ENCODE peak calls at places on chromosome 1, in ten cellular contexts. One of them, this sample, is unnamed. For H3K36me3, the result is how much of the 10 kb centered on the place peaks cover.

GRCh38 chr1:202029171-202029665 is 18.8 kb downstream of the ELF3 start:
- DNase-seq in CD8-positive, alpha-beta T cell: no peak
- DNase-seq in spleen: no peak
- DNase-seq in neural progenitor cell: no peak
- DNase-seq in Panc1: peak
- DNase-seq in stomach: no peak
- DNase-seq in tibial nerve: no peak
- DNase-seq in lower lobe of right lung: no peak
- DNase-seq in heart left ventricle: no peak
- DNase-seq in fibroblast of lung: peak
- DNase-seq in this sample: peak

GRCh38 chr1:45833361-45833760 is 29.9 kb downstream of the MAST2 start:
- DNase-seq in tibial nerve: no peak
- DNase-seq in lower lobe of right lung: no peak
- DNase-seq in Panc1: no peak
- DNase-seq in spleen: no peak
- DNase-seq in stomach: no peak
- DNase-seq in neural progenitor cell: no peak
- DNase-seq in heart left ventricle: no peak
- DNase-seq in fibroblast of lung: no peak
- DNase-seq in CD8-positive, alpha-beta T cell: no peak
- DNase-seq in this sample: no peak

GRCh38 chr1:16226495-16227179 is 10.3 kb downstream of the CPLANE2 start:
- DNase-seq in spleen: no peak
- DNase-seq in tibial nerve: no peak
- DNase-seq in neural progenitor cell: peak
- DNase-seq in CD8-positive, alpha-beta T cell: no peak
- DNase-seq in lower lobe of right lung: peak
- DNase-seq in heart left ventricle: peak
- DNase-seq in stomach: peak
- DNase-seq in Panc1: no peak
- DNase-seq in fibroblast of lung: no peak
- DNase-seq in this sample: no peak

GRCh38 chr1:147252540-147252939 is 10.1 kb downstream of the CHD1L start:
- DNase-seq in Panc1: no peak
- DNase-seq in spleen: no peak
- DNase-seq in fibroblast of lung: no peak
- DNase-seq in tibial nerve: no peak
- DNase-seq in CD8-positive, alpha-beta T cell: no peak
- DNase-seq in lower lobe of right lung: no peak
- DNase-seq in neural progenitor cell: no peak
- DNase-seq in stomach: no peak
- DNase-seq in heart left ventricle: no peak
- DNase-seq in this sample: no peak

GRCh38 chr1:13820456-13820855 is 120.5 kb downstream of the PRDM2 start:
- DNase-seq in stomach: no peak
- DNase-seq in CD8-positive, alpha-beta T cell: no peak
- DNase-seq in heart left ventricle: no peak
- DNase-seq in fibroblast of lung: no peak
- DNase-seq in lower lobe of right lung: no peak
- DNase-seq in Panc1: no peak
- DNase-seq in tibial nerve: no peak
- DNase-seq in spleen: no peak
- DNase-seq in neural progenitor cell: no peak
- DNase-seq in this sample: no peak

GRCh38 chr1:156118175-156118868 is 3.8 kb downstream of the LMNA start:
- DNase-seq in tibial nerve: peak
- DNase-seq in Panc1: no peak
- DNase-seq in neural progenitor cell: no peak
- DNase-seq in spleen: no peak
- DNase-seq in CD8-positive, alpha-beta T cell: no peak
- DNase-seq in stomach: peak
- DNase-seq in fibroblast of lung: no peak
- DNase-seq in heart left ventricle: peak
- DNase-seq in lower lobe of right lung: peak
- DNase-seq in this sample: no peak

GRCh38 chr1:41319803-41320711 is 41.2 kb upstream of the FOXO6 start:
- DNase-seq in fibroblast of lung: no peak
- DNase-seq in stomach: no peak
- DNase-seq in tibial nerve: no peak
- DNase-seq in lower lobe of right lung: no peak
- DNase-seq in Panc1: no peak
- DNase-seq in neural progenitor cell: no peak
- DNase-seq in CD8-positive, alpha-beta T cell: no peak
- DNase-seq in heart left ventricle: peak
- DNase-seq in spleen: no peak
- DNase-seq in this sample: no peak

GRCh38 chr1:223444411-223444810 is 51.2 kb downstream of the CCDC185 start:
- DNase-seq in CD8-positive, alpha-beta T cell: no peak
- DNase-seq in heart left ventricle: no peak
- DNase-seq in lower lobe of right lung: no peak
- DNase-seq in Panc1: no peak
- DNase-seq in neural progenitor cell: no peak
- DNase-seq in stomach: no peak
- DNase-seq in fibroblast of lung: no peak
- DNase-seq in spleen: no peak
- DNase-seq in tibial nerve: no peak
- DNase-seq in this sample: no peak

GRCh38 chr1:223831755-223832636 is 13.8 kb downstream of the TP53BP2 start:
- DNase-seq in tibial nerve: no peak
- DNase-seq in stomach: no peak
- DNase-seq in heart left ventricle: no peak
- DNase-seq in lower lobe of right lung: no peak
- DNase-seq in spleen: no peak
- DNase-seq in CD8-positive, alpha-beta T cell: no peak
- DNase-seq in fibroblast of lung: peak
- DNase-seq in Panc1: no peak
- DNase-seq in neural progenitor cell: no peak
- DNase-seq in this sample: peak

GRCh38 chr1:94274561-94274960 is 37.2 kb upstream of the ARHGAP29 start:
- DNase-seq in CD8-positive, alpha-beta T cell: no peak
- DNase-seq in fibroblast of lung: no peak
- DNase-seq in lower lobe of right lung: no peak
- DNase-seq in Panc1: no peak
- DNase-seq in neural progenitor cell: no peak
- DNase-seq in spleen: no peak
- DNase-seq in stomach: no peak
- DNase-seq in heart left ventricle: no peak
- DNase-seq in tibial nerve: no peak
- DNase-seq in this sample: no peak

GRCh38 chr1:245704765-245705164 is 550.0 kb downstream of the KIF26B start:
- DNase-seq in CD8-positive, alpha-beta T cell: no peak
- DNase-seq in tibial nerve: no peak
- DNase-seq in spleen: peak
- DNase-seq in fibroblast of lung: peak
- DNase-seq in Panc1: no peak
- DNase-seq in stomach: no peak
- DNase-seq in neural progenitor cell: no peak
- DNase-seq in heart left ventricle: no peak
- DNase-seq in lower lobe of right lung: no peak
- DNase-seq in this sample: no peak

GRCh38 chr1:203548917-203549708 is 55.2 kb downstream of the OPTC start:
- DNase-seq in tibial nerve: no peak
- DNase-seq in CD8-positive, alpha-beta T cell: no peak
- DNase-seq in heart left ventricle: no peak
- DNase-seq in neural progenitor cell: peak
- DNase-seq in stomach: no peak
- DNase-seq in fibroblast of lung: no peak
- DNase-seq in lower lobe of right lung: no peak
- DNase-seq in spleen: no peak
- DNase-seq in Panc1: no peak
- DNase-seq in this sample: no peak

GRCh38 chr1:225915538-225915991 is 8.5 kb downstream of the PYCR2 start:
- DNase-seq in stomach: no peak
- DNase-seq in spleen: no peak
- DNase-seq in tibial nerve: no peak
- DNase-seq in lower lobe of right lung: no peak
- DNase-seq in neural progenitor cell: no peak
- DNase-seq in heart left ventricle: no peak
- DNase-seq in fibroblast of lung: no peak
- DNase-seq in CD8-positive, alpha-beta T cell: no peak
- DNase-seq in Panc1: no peak
- DNase-seq in this sample: no peak

GRCh38 chr1:112706505-112707216 is at the start of gene RHOC:
- DNase-seq in neural progenitor cell: peak
- DNase-seq in heart left ventricle: peak
- DNase-seq in lower lobe of right lung: peak
- DNase-seq in stomach: peak
- DNase-seq in tibial nerve: peak
- DNase-seq in fibroblast of lung: peak
- DNase-seq in CD8-positive, alpha-beta T cell: no peak
- DNase-seq in spleen: peak
- DNase-seq in Panc1: no peak
- DNase-seq in this sample: peak

GRCh38 chr1:52669696-52670095 is 28.5 kb downstream of the COA7 start:
- DNase-seq in CD8-positive, alpha-beta T cell: no peak
- DNase-seq in tibial nerve: no peak
- DNase-seq in neural progenitor cell: no peak
- DNase-seq in heart left ventricle: no peak
- DNase-seq in Panc1: no peak
- DNase-seq in spleen: no peak
- DNase-seq in lower lobe of right lung: no peak
- DNase-seq in stomach: no peak
- DNase-seq in fibroblast of lung: no peak
- DNase-seq in this sample: no peak

GRCh38 chr1:177897601-177898376 is 72.1 kb downstream of the SEC16B start:
- DNase-seq in Panc1: no peak
- DNase-seq in fibroblast of lung: no peak
- DNase-seq in heart left ventricle: no peak
- DNase-seq in neural progenitor cell: no peak
- DNase-seq in spleen: no peak
- DNase-seq in CD8-positive, alpha-beta T cell: no peak
- DNase-seq in tibial nerve: no peak
- DNase-seq in stomach: no peak
- DNase-seq in lower lobe of right lung: no peak
- DNase-seq in this sample: no peak

GRCh38 chr1:25494952-25495351 is 48.5 kb upstream of the LDLRAP1 start:
- DNase-seq in heart left ventricle: no peak
- DNase-seq in Panc1: no peak
- DNase-seq in stomach: no peak
- DNase-seq in tibial nerve: no peak
- DNase-seq in neural progenitor cell: no peak
- DNase-seq in spleen: no peak
- DNase-seq in lower lobe of right lung: no peak
- DNase-seq in CD8-positive, alpha-beta T cell: no peak
- DNase-seq in fibroblast of lung: no peak
- DNase-seq in this sample: no peak
- H3K36me3 ChIP-seq in heart left ventricle: half or more
- H3K36me3 ChIP-seq in Panc1: under half
- H3K36me3 ChIP-seq in stomach: half or more
- H3K36me3 ChIP-seq in tibial nerve: under half
- H3K36me3 ChIP-seq in neural progenitor cell: under half
- H3K36me3 ChIP-seq in spleen: half or more
- H3K36me3 ChIP-seq in lower lobe of right lung: half or more
- H3K36me3 ChIP-seq in CD8-positive, alpha-beta T cell: under half
- H3K36me3 ChIP-seq in fibroblast of lung: under half
- H3K36me3 ChIP-seq in this sample: under half

DNA sequence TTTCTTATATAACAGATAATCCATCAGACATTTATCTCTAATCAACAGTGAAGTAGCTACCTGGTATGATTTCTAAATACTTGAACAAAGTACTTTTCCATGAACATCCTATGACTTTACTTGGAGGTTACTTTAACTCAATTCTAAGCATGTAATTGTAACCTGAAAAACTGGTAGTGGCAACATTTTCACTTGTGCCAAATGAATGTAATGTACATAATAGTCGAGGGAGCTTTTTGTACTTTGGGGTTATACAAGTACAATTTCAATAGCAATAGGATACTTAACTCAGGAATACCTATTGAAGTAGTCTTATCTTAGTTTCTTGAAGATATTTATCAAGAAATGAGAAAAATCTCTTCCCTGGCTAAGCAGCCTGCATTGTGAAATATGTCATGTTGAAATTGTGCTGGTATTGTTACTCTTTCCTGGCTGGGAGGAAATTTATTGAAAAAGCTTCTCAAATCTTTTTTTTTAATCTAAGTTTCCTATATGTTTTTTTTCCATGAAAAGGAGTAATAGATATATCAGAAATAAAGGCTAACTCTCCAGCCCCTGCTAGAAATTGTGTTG is 33.7 kb upstream of the CACYBP start:
- DNase-seq in stomach: no peak
- DNase-seq in CD8-positive, alpha-beta T cell: no peak
- DNase-seq in Panc1: no peak
- DNase-seq in fibroblast of lung: no peak
- DNase-seq in neural progenitor cell: no peak
- DNase-seq in tibial nerve: no peak
- DNase-seq in lower lobe of right lung: no peak
- DNase-seq in heart left ventricle: no peak
- DNase-seq in spleen: no peak
- DNase-seq in this sample: no peak
- H3K4me3 ChIP-seq in stomach: no peak
- H3K4me3 ChIP-seq in CD8-positive, alpha-beta T cell: peak
- H3K4me3 ChIP-seq in Panc1: no peak
- H3K4me3 ChIP-seq in fibroblast of lung: no peak
- H3K4me3 ChIP-seq in neural progenitor cell: no peak
- H3K4me3 ChIP-seq in tibial nerve: no peak
- H3K4me3 ChIP-seq in lower lobe of right lung: peak
- H3K4me3 ChIP-seq in heart left ventricle: no peak
- H3K4me3 ChIP-seq in spleen: peak
- H3K4me3 ChIP-seq in this sample: no peak

DNA sequence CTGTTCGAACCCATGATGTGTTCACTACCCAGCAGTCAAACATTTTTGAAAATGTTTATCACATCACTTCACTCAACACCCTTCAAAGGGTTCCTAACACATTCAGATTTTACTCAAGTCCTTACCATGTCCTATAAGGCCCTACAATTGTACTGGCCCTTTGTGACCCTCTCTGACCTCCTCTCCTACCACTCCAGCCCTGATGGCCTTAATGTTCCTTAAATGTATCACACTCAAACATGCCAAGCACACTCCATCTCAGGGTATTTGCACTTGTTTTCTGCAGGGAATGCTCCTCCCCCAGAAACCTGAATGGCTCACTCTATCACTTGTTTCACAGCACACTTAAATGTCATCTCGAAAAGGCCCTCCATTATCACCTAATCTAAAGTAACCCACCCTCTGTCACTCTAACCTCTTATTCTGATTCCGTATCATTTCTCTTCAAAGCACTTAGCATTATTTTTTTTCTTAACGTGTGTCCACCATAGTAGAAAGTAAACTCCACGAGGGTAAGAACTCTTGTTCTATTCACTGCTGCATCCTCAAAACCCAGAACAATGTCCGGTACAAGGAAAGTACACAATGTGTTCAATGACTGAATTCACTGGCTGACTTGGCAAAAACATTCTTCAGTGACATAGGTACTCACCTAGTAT is 7.3 kb downstream of the ARID4B start:
- DNase-seq in spleen: no peak
- DNase-seq in tibial nerve: no peak
- DNase-seq in fibroblast of lung: no peak
- DNase-seq in lower lobe of right lung: no peak
- DNase-seq in neural progenitor cell: no peak
- DNase-seq in heart left ventricle: no peak
- DNase-seq in CD8-positive, alpha-beta T cell: no peak
- DNase-seq in Panc1: no peak
- DNase-seq in stomach: no peak
- DNase-seq in this sample: no peak
- TF ChIP-seq CTCF in spleen: no peak
- TF ChIP-seq CTCF in tibial nerve: no peak
- TF ChIP-seq CTCF in fibroblast of lung: no peak
- TF ChIP-seq CTCF in lower lobe of right lung: no peak
- TF ChIP-seq CTCF in neural progenitor cell: no peak
- TF ChIP-seq CTCF in heart left ventricle: no peak
- TF ChIP-seq CTCF in CD8-positive, alpha-beta T cell: no peak
- TF ChIP-seq CTCF in Panc1: no peak
- TF ChIP-seq CTCF in stomach: no peak
- TF ChIP-seq CTCF in this sample: no peak

GRCh38 chr1:208033236-208033635 is 122.3 kb upstream of the CD34 start:
- DNase-seq in CD8-positive, alpha-beta T cell: no peak
- DNase-seq in stomach: no peak
- DNase-seq in Panc1: no peak
- DNase-seq in lower lobe of right lung: no peak
- DNase-seq in spleen: peak
- DNase-seq in fibroblast of lung: no peak
- DNase-seq in neural progenitor cell: no peak
- DNase-seq in tibial nerve: no peak
- DNase-seq in heart left ventricle: no peak
- DNase-seq in this sample: no peak
- H3K36me3 ChIP-seq in CD8-positive, alpha-beta T cell: under half
- H3K36me3 ChIP-seq in stomach: half or more
- H3K36me3 ChIP-seq in Panc1: under half
- H3K36me3 ChIP-seq in lower lobe of right lung: half or more
- H3K36me3 ChIP-seq in spleen: under half
- H3K36me3 ChIP-seq in fibroblast of lung: under half
- H3K36me3 ChIP-seq in neural progenitor cell: under half
- H3K36me3 ChIP-seq in tibial nerve: under half
- H3K36me3 ChIP-seq in heart left ventricle: half or more
- H3K36me3 ChIP-seq in this sample: under half

This sample was measured in A673.